ENCODE peak calls at places on chromosomes 4 and X, in six cellular contexts. One of them, this sample, is unnamed.

GRCh38 chrX:155957843-155958242 is 39.7 kb upstream of the IL9R start:
- DNase-seq in fibroblast of pulmonary artery: no peak
- DNase-seq in tibial artery: no peak
- DNase-seq in NCI-H2029 treated with DMSO at 0.1 percent for 48 hours: no peak
- DNase-seq in nephron progenitor cell: no peak
- DNase-seq in HT1080: no peak
- DNase-seq in this sample: no peak

GRCh38 chrX:42276982-42277690 is 353.8 kb upstream of the CASK start:
- DNase-seq in fibroblast of pulmonary artery: no peak
- DNase-seq in tibial artery: no peak
- DNase-seq in NCI-H2029 treated with DMSO at 0.1 percent for 48 hours: no peak
- DNase-seq in nephron progenitor cell: no peak
- DNase-seq in HT1080: no peak
- DNase-seq in this sample: no peak

GRCh38 chrX:102958794-102959193 is 21.7 kb downstream of the RAB40AL start:
- DNase-seq in fibroblast of pulmonary artery: no peak
- DNase-seq in tibial artery: no peak
- DNase-seq in NCI-H2029 treated with DMSO at 0.1 percent for 48 hours: peak
- DNase-seq in nephron progenitor cell: no peak
- DNase-seq in HT1080: no peak
- DNase-seq in this sample: no peak

GRCh38 chrX:148448686-148449085 is 51.7 kb upstream of the AFF2 start:
- DNase-seq in fibroblast of pulmonary artery: no peak
- DNase-seq in tibial artery: no peak
- DNase-seq in NCI-H2029 treated with DMSO at 0.1 percent for 48 hours: no peak
- DNase-seq in nephron progenitor cell: no peak
- DNase-seq in HT1080: no peak
- DNase-seq in this sample: no peak

GRCh38 chr4:145814246-145814645 is 124.4 kb downstream of the ZNF827 start:
- DNase-seq in fibroblast of pulmonary artery: no peak
- DNase-seq in tibial artery: no peak
- DNase-seq in NCI-H2029 treated with DMSO at 0.1 percent for 48 hours: no peak
- DNase-seq in nephron progenitor cell: no peak
- DNase-seq in HT1080: no peak
- DNase-seq in this sample: no peak

GRCh38 chrX:140733766-140734342 is 24.3 kb downstream of the LINC00632 start:
- DNase-seq in fibroblast of pulmonary artery: peak
- DNase-seq in tibial artery: no peak
- DNase-seq in NCI-H2029 treated with DMSO at 0.1 percent for 48 hours: no peak
- DNase-seq in nephron progenitor cell: peak
- DNase-seq in HT1080: peak
- DNase-seq in this sample: peak

GRCh38 chr4:123421942-123422781 is 25.6 kb downstream of the SPRY1 start:
- DNase-seq in fibroblast of pulmonary artery: no peak
- DNase-seq in tibial artery: no peak
- DNase-seq in NCI-H2029 treated with DMSO at 0.1 percent for 48 hours: no peak
- DNase-seq in nephron progenitor cell: no peak
- DNase-seq in HT1080: no peak
- DNase-seq in this sample: no peak

GRCh38 chr4:10207116-10207515 is 90.5 kb upstream of the WDR1 start:
- DNase-seq in fibroblast of pulmonary artery: no peak
- DNase-seq in tibial artery: no peak
- DNase-seq in NCI-H2029 treated with DMSO at 0.1 percent for 48 hours: no peak
- DNase-seq in nephron progenitor cell: no peak
- DNase-seq in HT1080: no peak
- DNase-seq in this sample: no peak

GRCh38 chr4:80183196-80184052 is 13.9 kb upstream of the PRDM8 start:
- DNase-seq in fibroblast of pulmonary artery: peak
- DNase-seq in tibial artery: peak
- DNase-seq in NCI-H2029 treated with DMSO at 0.1 percent for 48 hours: no peak
- DNase-seq in nephron progenitor cell: no peak
- DNase-seq in HT1080: peak
- DNase-seq in this sample: no peak

GRCh38 chr4:182434720-182435119 is 191.5 kb downstream of the TENM3 start:
- DNase-seq in fibroblast of pulmonary artery: no peak
- DNase-seq in tibial artery: no peak
- DNase-seq in NCI-H2029 treated with DMSO at 0.1 percent for 48 hours: no peak
- DNase-seq in nephron progenitor cell: no peak
- DNase-seq in HT1080: no peak
- DNase-seq in this sample: no peak

GRCh38 chr4:119233750-119234149 is 21.2 kb downstream of the USP53 start:
- DNase-seq in fibroblast of pulmonary artery: peak
- DNase-seq in tibial artery: no peak
- DNase-seq in NCI-H2029 treated with DMSO at 0.1 percent for 48 hours: no peak
- DNase-seq in nephron progenitor cell: no peak
- DNase-seq in HT1080: no peak
- DNase-seq in this sample: no peak

GRCh38 chr4:150007512-150007911 is 70.7 kb upstream of the DCLK2 start:
- DNase-seq in fibroblast of pulmonary artery: peak
- DNase-seq in tibial artery: no peak
- DNase-seq in NCI-H2029 treated with DMSO at 0.1 percent for 48 hours: no peak
- DNase-seq in nephron progenitor cell: no peak
- DNase-seq in HT1080: peak
- DNase-seq in this sample: no peak

GRCh38 chrX:133321441-133321840 is 93.8 kb downstream of the GPC4 start:
- DNase-seq in fibroblast of pulmonary artery: no peak
- DNase-seq in tibial artery: no peak
- DNase-seq in NCI-H2029 treated with DMSO at 0.1 percent for 48 hours: no peak
- DNase-seq in nephron progenitor cell: no peak
- DNase-seq in HT1080: no peak
- DNase-seq in this sample: no peak

GRCh38 chr4:2141762-2142520 is 82.8 kb downstream of the NAT8L start:
- DNase-seq in fibroblast of pulmonary artery: no peak
- DNase-seq in tibial artery: no peak
- DNase-seq in NCI-H2029 treated with DMSO at 0.1 percent for 48 hours: no peak
- DNase-seq in nephron progenitor cell: no peak
- DNase-seq in HT1080: no peak
- DNase-seq in this sample: no peak

GRCh38 chr4:1536579-1537409 is 130.6 kb upstream of the NKX1-1 start:
- DNase-seq in fibroblast of pulmonary artery: no peak
- DNase-seq in tibial artery: no peak
- DNase-seq in NCI-H2029 treated with DMSO at 0.1 percent for 48 hours: no peak
- DNase-seq in nephron progenitor cell: peak
- DNase-seq in HT1080: no peak
- DNase-seq in this sample: no peak

GRCh38 chr4:146340798-146341197 is 126.5 kb downstream of the REELD1 start:
- DNase-seq in fibroblast of pulmonary artery: peak
- DNase-seq in tibial artery: no peak
- DNase-seq in NCI-H2029 treated with DMSO at 0.1 percent for 48 hours: no peak
- DNase-seq in nephron progenitor cell: no peak
- DNase-seq in HT1080: no peak
- DNase-seq in this sample: peak

GRCh38 chrX:50098241-50098640 is 102.6 kb downstream of the AKAP4 start:
- DNase-seq in fibroblast of pulmonary artery: no peak
- DNase-seq in tibial artery: no peak
- DNase-seq in NCI-H2029 treated with DMSO at 0.1 percent for 48 hours: no peak
- DNase-seq in nephron progenitor cell: no peak
- DNase-seq in HT1080: no peak
- DNase-seq in this sample: peak

GRCh38 chr4:48315728-48316630 is 25.4 kb upstream of the SLAIN2 start:
- DNase-seq in fibroblast of pulmonary artery: peak
- DNase-seq in tibial artery: no peak
- DNase-seq in NCI-H2029 treated with DMSO at 0.1 percent for 48 hours: peak
- DNase-seq in nephron progenitor cell: no peak
- DNase-seq in HT1080: peak
- DNase-seq in this sample: peak

GRCh38 chr4:8776366-8776765 is 95.3 kb downstream of the HMX1 start:
- DNase-seq in fibroblast of pulmonary artery: no peak
- DNase-seq in tibial artery: no peak
- DNase-seq in NCI-H2029 treated with DMSO at 0.1 percent for 48 hours: no peak
- DNase-seq in nephron progenitor cell: no peak
- DNase-seq in HT1080: no peak
- DNase-seq in this sample: no peak

GRCh38 chr4:89056292-89056952 is 563 bp downstream of the FAM13A start:
- DNase-seq in fibroblast of pulmonary artery: no peak
- DNase-seq in tibial artery: no peak
- DNase-seq in NCI-H2029 treated with DMSO at 0.1 percent for 48 hours: no peak
- DNase-seq in nephron progenitor cell: no peak
- DNase-seq in HT1080: no peak
- DNase-seq in this sample: no peak

GRCh38 chr4:102217345-102217744 is 127.9 kb downstream of the SLC39A8 start:
- DNase-seq in fibroblast of pulmonary artery: no peak
- DNase-seq in tibial artery: no peak
- DNase-seq in NCI-H2029 treated with DMSO at 0.1 percent for 48 hours: no peak
- DNase-seq in nephron progenitor cell: no peak
- DNase-seq in HT1080: no peak
- DNase-seq in this sample: no peak

This sample was measured in dermis microvascular lymphatic vessel endothelial cell.